ENCODE peak calls at places on chromosomes 12 and 14, in four cellular contexts. U, Z, A and F are unnamed samples.

GRCh38 chr14:104361101-104361591 is 218.4 kb upstream of the C14orf180 start:
- DNase-seq in U (no peak), Z (no peak), A (no peak), F (no peak)

GRCh38 chr12:112303004-112303403 is 79.2 kb downstream of the HECTD4 start:
- DNase-seq in A (no peak), Z (peak), U (peak), F (no peak)

GRCh38 chr14:54908230-54908629 is 5.6 kb upstream of the GCH1 start:
- DNase-seq in U (no peak), A (no peak), Z (no peak), F (no peak)

GRCh38 chr12:12301122-12301521 is 34.3 kb upstream of the LRP6 start:
- DNase-seq in Z (no peak), A (no peak), U (no peak), F (no peak)

GRCh38 chr14:53055003-53055402 is 98.1 kb downstream of the DDHD1 start:
- DNase-seq in U (peak), A (no peak), Z (peak), F (no peak)

GRCh38 chr14:37122288-37122687 is 50.1 kb downstream of the SLC25A21 start:
- DNase-seq in A (no peak), Z (peak), U (no peak), F (peak)

GRCh38 chr12:50825372-50825838 is 17.3 kb upstream of the TMPRSS12 start:
- DNase-seq in Z (peak), U (no peak), A (no peak), F (peak)

GRCh38 chr14:41605550-41606248 is 977 bp upstream of the LRFN5 start:
- DNase-seq in A (no peak), U (no peak), Z (peak), F (no peak)

GRCh38 chr12:32970465-32971110 is 74.0 kb upstream of the PKP2 start:
- DNase-seq in A (no peak), Z (no peak), U (no peak), F (no peak)

GRCh38 chr14:68607081-68607851 is 185.6 kb downstream of the ZFP36L1 start:
- DNase-seq in U (no peak), Z (peak), A (peak), F (no peak)

GRCh38 chr12:76571256-76571655 is 11.7 kb upstream of the OSBPL8 start:
- DNase-seq in A (no peak), Z (no peak), U (no peak), F (no peak)

GRCh38 chr12:76573840-76574373 is 14.3 kb upstream of the OSBPL8 start:
- DNase-seq in Z (no peak), U (no peak), A (no peak), F (no peak)

GRCh38 chr12:76568130-76568529 is 8.6 kb upstream of the OSBPL8 start:
- DNase-seq in U (no peak), A (no peak), Z (no peak), F (no peak)

GRCh38 chr12:76568888-76569551 is 9.4 kb upstream of the OSBPL8 start:
- DNase-seq in A (no peak), Z (no peak), U (no peak), F (no peak)

GRCh38 chr12:76569685-76570604 is 10.4 kb upstream of the OSBPL8 start:
- DNase-seq in A (no peak), Z (no peak), U (no peak), F (no peak)
- TF ChIP-seq CTCF in A (no peak), Z (no peak), U (no peak), F (no peak)

GRCh38 chr12:43758247-43758727 is 303 bp downstream of the PUS7L start:
- DNase-seq in A (peak), Z (peak), U (peak), F (peak)
- H3K4me3 ChIP-seq in A (peak), Z (peak), U (peak), F (peak)

DNA sequence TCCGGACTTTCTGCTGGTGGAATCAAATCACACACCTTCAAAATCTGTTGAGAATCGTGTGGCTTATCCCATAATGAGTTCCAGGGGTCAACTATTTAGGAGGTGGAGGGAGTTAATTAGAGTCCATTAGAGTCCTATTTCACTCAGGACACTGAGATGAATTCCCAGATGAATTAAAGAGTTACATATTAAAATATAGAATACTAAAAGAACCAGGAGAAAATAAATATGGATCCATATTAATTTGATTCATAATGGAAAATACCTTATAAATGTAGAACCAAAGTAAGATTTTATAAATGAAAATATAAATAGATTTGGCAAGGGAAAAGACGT is 44.6 kb upstream of the C14orf132 start:
- DNase-seq in U (no peak), A (no peak), Z (no peak), F (no peak)
- TF ChIP-seq CTCF in U (no peak), A (no peak), Z (no peak), F (no peak)

GRCh38 chr12:52022841-52023181 is 16.1 kb downstream of the TAMALIN start:
- DNase-seq in A (peak), Z (no peak), U (no peak), F (no peak)

GRCh38 chr12:52020539-52021336 is 14.0 kb downstream of the TAMALIN start:
- DNase-seq in A (peak), U (peak), Z (peak), F (no peak)

GRCh38 chr12:52019123-52019770 is 12.5 kb downstream of the TAMALIN start:
- DNase-seq in A (no peak), U (no peak), Z (no peak), F (no peak)

GRCh38 chr12:52018448-52019122 is 11.8 kb downstream of the TAMALIN start:
- DNase-seq in U (no peak), A (no peak), Z (no peak), F (no peak)

GRCh38 chr12:52020126-52020525 is 13.4 kb downstream of the TAMALIN start:
- DNase-seq in Z (no peak), A (no peak), U (no peak), F (no peak)
- H3K4me3 ChIP-seq in Z (no peak), A (no peak), U (no peak), F (no peak)

GRCh38 chr12:102900389-102900788 is 16.7 kb downstream of the PAH start:
- DNase-seq in U (no peak), Z (no peak), A (no peak), F (no peak)

GRCh38 chr12:102891756-102892155 is 25.3 kb downstream of the PAH start:
- DNase-seq in U (no peak), A (no peak), Z (no peak), F (no peak)

DNA sequence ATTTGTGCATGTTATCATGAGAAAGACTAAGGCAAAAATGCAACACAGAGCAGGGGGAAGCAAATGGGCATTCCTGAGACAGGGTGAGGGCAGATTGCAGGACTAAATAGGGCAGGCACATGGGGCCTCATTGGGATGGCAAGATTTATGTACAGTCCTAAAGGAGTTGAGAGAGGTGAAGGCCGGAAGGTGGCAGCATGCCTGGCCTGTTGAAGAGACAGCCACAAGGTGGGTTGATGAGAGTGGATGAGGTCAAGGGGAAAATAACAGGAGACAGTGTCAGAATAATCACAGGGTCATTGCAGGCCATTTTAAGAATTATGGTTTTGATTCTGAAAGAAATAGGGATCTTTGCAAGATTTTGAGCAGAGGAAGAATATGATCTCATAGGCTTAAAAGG is 21.0 kb downstream of the PAH start:
- DNase-seq in Z (no peak), U (no peak), A (no peak), F (no peak)
- TF ChIP-seq CTCF in Z (no peak), U (no peak), A (no peak), F (no peak)

GRCh38 chr12:15634010-15634676 is 155.0 kb downstream of the EPS8 start:
- DNase-seq in A (no peak), Z (peak), U (no peak), F (no peak)
- H3K4me3 ChIP-seq in A (no peak), Z (no peak), U (no peak), F (no peak)

DNA sequence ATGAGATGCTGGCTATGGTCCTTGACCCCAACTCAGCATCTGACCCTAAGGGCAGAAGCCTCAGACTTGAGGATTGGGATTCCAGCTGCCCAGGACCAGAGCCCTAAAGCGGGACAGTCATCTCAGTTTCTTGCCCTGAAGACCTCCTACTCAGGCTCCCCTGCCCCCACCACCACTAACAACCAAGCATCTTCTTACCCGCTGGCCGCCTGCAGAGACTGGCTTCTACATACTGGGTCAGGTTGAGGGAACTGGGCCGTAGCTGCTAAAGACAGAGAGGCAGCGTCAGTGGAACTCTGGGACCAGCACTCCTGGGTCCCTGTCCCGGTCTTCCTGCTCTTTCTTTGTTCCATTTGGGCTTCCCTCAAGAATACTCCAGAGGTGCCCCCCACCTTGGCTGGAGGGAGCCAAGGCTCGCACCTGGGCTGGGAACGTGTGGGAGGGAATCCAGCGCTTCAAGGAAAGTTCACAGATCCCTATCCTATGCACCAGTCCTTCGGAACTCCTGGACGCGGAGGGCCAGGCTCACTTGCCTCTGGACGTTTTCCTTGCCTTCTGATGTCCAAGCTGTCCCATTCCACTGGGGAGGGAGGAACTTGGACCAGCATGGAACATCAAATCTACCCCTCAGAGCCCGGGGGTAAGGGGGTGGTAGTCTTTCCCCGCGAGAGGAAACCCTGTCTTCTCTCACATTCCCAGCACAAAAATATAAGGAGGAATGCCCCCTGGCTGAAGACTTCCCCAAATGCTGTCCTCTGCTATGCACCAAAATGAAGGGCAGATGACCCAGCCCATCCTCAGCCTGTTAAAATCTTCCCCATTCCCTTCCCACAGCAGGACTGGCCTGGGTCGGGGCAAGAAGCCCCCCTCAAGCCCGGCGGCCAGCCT is 794 bp downstream of the RARG start:
- DNase-seq in Z (no peak), U (no peak), A (no peak), F (no peak)
- TF ChIP-seq CTCF in Z (no peak), U (no peak), A (no peak), F (no peak)